ENCODE peak calls at places on chromosomes 3 and 15, in ten cellular contexts. One of them, this sample, is unnamed.

GRCh38 chr3:194773216-194773615 is 87.5 kb downstream of the FAM43A start:
- DNase-seq in gastrocnemius medialis: no peak
- DNase-seq in body of pancreas: no peak
- DNase-seq in transverse colon: peak; percentile 41
- DNase-seq in sigmoid colon: peak; percentile 73
- DNase-seq in upper lobe of left lung: no peak
- DNase-seq in HepG2: no peak
- DNase-seq in Peyer's patch: no peak
- DNase-seq in breast epithelium: no peak
- DNase-seq in spleen: no peak
- DNase-seq in this sample: no peak

GRCh38 chr15:44101944-44102343 is 93.1 kb downstream of the FRMD5 start:
- DNase-seq in breast epithelium: no peak
- DNase-seq in transverse colon: no peak
- DNase-seq in gastrocnemius medialis: no peak
- DNase-seq in spleen: no peak
- DNase-seq in sigmoid colon: no peak
- DNase-seq in Peyer's patch: no peak
- DNase-seq in upper lobe of left lung: no peak
- DNase-seq in body of pancreas: no peak
- DNase-seq in HepG2: peak; percentile 25
- DNase-seq in this sample: no peak

GRCh38 chr3:46407976-46408375 is 917 bp downstream of the CCRL2 start:
- DNase-seq in spleen: no peak
- DNase-seq in sigmoid colon: no peak
- DNase-seq in body of pancreas: no peak
- DNase-seq in breast epithelium: no peak
- DNase-seq in Peyer's patch: no peak
- DNase-seq in gastrocnemius medialis: peak; percentile 78
- DNase-seq in HepG2: no peak
- DNase-seq in upper lobe of left lung: no peak
- DNase-seq in transverse colon: no peak
- DNase-seq in this sample: no peak

GRCh38 chr3:123186695-123187094 is 15.0 kb upstream of the SEC22A start:
- DNase-seq in Peyer's patch: no peak
- DNase-seq in sigmoid colon: no peak
- DNase-seq in gastrocnemius medialis: no peak
- DNase-seq in body of pancreas: no peak
- DNase-seq in upper lobe of left lung: no peak
- DNase-seq in spleen: no peak
- DNase-seq in HepG2: no peak
- DNase-seq in breast epithelium: no peak
- DNase-seq in transverse colon: no peak
- DNase-seq in this sample: no peak

GRCh38 chr3:53630547-53630946 is 136.1 kb downstream of the CACNA1D start:
- DNase-seq in body of pancreas: no peak
- DNase-seq in breast epithelium: no peak
- DNase-seq in transverse colon: no peak
- DNase-seq in spleen: no peak
- DNase-seq in HepG2: peak; percentile 9
- DNase-seq in upper lobe of left lung: no peak
- DNase-seq in Peyer's patch: no peak
- DNase-seq in gastrocnemius medialis: no peak
- DNase-seq in sigmoid colon: no peak
- DNase-seq in this sample: no peak

GRCh38 chr3:86937306-86937791 is 53.6 kb downstream of the VGLL3 start:
- DNase-seq in body of pancreas: peak; percentile 21
- DNase-seq in HepG2: no peak
- DNase-seq in spleen: no peak
- DNase-seq in sigmoid colon: peak; percentile 72
- DNase-seq in upper lobe of left lung: no peak
- DNase-seq in transverse colon: no peak
- DNase-seq in gastrocnemius medialis: peak; percentile 2
- DNase-seq in breast epithelium: peak; percentile 27
- DNase-seq in Peyer's patch: no peak
- DNase-seq in this sample: no peak

GRCh38 chr15:65945616-65946015 is 76.3 kb downstream of the RAB11A start:
- DNase-seq in sigmoid colon: no peak
- DNase-seq in Peyer's patch: no peak
- DNase-seq in breast epithelium: no peak
- DNase-seq in transverse colon: no peak
- DNase-seq in upper lobe of left lung: no peak
- DNase-seq in gastrocnemius medialis: no peak
- DNase-seq in spleen: peak; percentile 19
- DNase-seq in HepG2: no peak
- DNase-seq in body of pancreas: no peak
- DNase-seq in this sample: no peak

GRCh38 chr15:88906130-88906529 is 7.0 kb downstream of the MFGE8 start:
- DNase-seq in body of pancreas: no peak
- DNase-seq in HepG2: no peak
- DNase-seq in sigmoid colon: no peak
- DNase-seq in breast epithelium: no peak
- DNase-seq in upper lobe of left lung: no peak
- DNase-seq in gastrocnemius medialis: no peak
- DNase-seq in transverse colon: no peak
- DNase-seq in Peyer's patch: no peak
- DNase-seq in spleen: no peak
- DNase-seq in this sample: no peak

GRCh38 chr15:66848666-66849392 is 146.8 kb downstream of the SMAD6 start:
- DNase-seq in transverse colon: peak; percentile 6
- DNase-seq in upper lobe of left lung: no peak
- DNase-seq in sigmoid colon: no peak
- DNase-seq in gastrocnemius medialis: no peak
- DNase-seq in spleen: no peak
- DNase-seq in Peyer's patch: peak; percentile 34
- DNase-seq in breast epithelium: no peak
- DNase-seq in body of pancreas: no peak
- DNase-seq in HepG2: no peak
- DNase-seq in this sample: no peak

GRCh38 chr3:187714404-187714979 is 12.1 kb upstream of the RTP2 start:
- DNase-seq in spleen: no peak
- DNase-seq in gastrocnemius medialis: peak; percentile 60
- DNase-seq in breast epithelium: peak; percentile 63
- DNase-seq in Peyer's patch: peak; percentile 91
- DNase-seq in sigmoid colon: peak; percentile 80
- DNase-seq in upper lobe of left lung: no peak
- DNase-seq in HepG2: peak; percentile 74
- DNase-seq in body of pancreas: peak; percentile 80
- DNase-seq in transverse colon: peak; percentile 78
- DNase-seq in this sample: no peak

GRCh38 chr3:46297658-46298423 is 55.6 kb downstream of the CCR3 start:
- DNase-seq in transverse colon: peak; percentile 49
- DNase-seq in HepG2: no peak
- DNase-seq in breast epithelium: no peak
- DNase-seq in body of pancreas: no peak
- DNase-seq in spleen: no peak
- DNase-seq in upper lobe of left lung: no peak
- DNase-seq in sigmoid colon: no peak
- DNase-seq in Peyer's patch: peak; percentile 53
- DNase-seq in gastrocnemius medialis: no peak
- DNase-seq in this sample: no peak

GRCh38 chr15:82852906-82853635 is 43.6 kb downstream of the WHAMM start:
- DNase-seq in breast epithelium: peak; percentile 12
- DNase-seq in body of pancreas: no peak
- DNase-seq in transverse colon: no peak
- DNase-seq in upper lobe of left lung: no peak
- DNase-seq in Peyer's patch: peak; percentile 44
- DNase-seq in sigmoid colon: no peak
- DNase-seq in HepG2: no peak
- DNase-seq in spleen: no peak
- DNase-seq in gastrocnemius medialis: no peak
- DNase-seq in this sample: no peak

GRCh38 chr15:90991587-90992285 is 2.6 kb downstream of the PRC1 start:
- DNase-seq in body of pancreas: no peak
- DNase-seq in spleen: no peak
- DNase-seq in transverse colon: no peak
- DNase-seq in Peyer's patch: no peak
- DNase-seq in breast epithelium: no peak
- DNase-seq in gastrocnemius medialis: no peak
- DNase-seq in upper lobe of left lung: no peak
- DNase-seq in HepG2: no peak
- DNase-seq in sigmoid colon: no peak
- DNase-seq in this sample: no peak

GRCh38 chr3:177746259-177747021 is 549.2 kb upstream of the TBL1XR1 start:
- DNase-seq in upper lobe of left lung: no peak
- DNase-seq in transverse colon: no peak
- DNase-seq in Peyer's patch: no peak
- DNase-seq in body of pancreas: no peak
- DNase-seq in sigmoid colon: no peak
- DNase-seq in spleen: no peak
- DNase-seq in HepG2: no peak
- DNase-seq in breast epithelium: no peak
- DNase-seq in gastrocnemius medialis: no peak
- DNase-seq in this sample: no peak

GRCh38 chr3:185199671-185200070 is 46.8 kb upstream of the C3orf70 start:
- DNase-seq in spleen: no peak
- DNase-seq in body of pancreas: no peak
- DNase-seq in gastrocnemius medialis: no peak
- DNase-seq in breast epithelium: no peak
- DNase-seq in HepG2: no peak
- DNase-seq in transverse colon: no peak
- DNase-seq in Peyer's patch: no peak
- DNase-seq in sigmoid colon: no peak
- DNase-seq in upper lobe of left lung: no peak
- DNase-seq in this sample: no peak

GRCh38 chr3:195015021-195015420 is 255.9 kb downstream of the XXYLT1 start:
- DNase-seq in upper lobe of left lung: no peak
- DNase-seq in sigmoid colon: peak; percentile 21
- DNase-seq in body of pancreas: no peak
- DNase-seq in transverse colon: no peak
- DNase-seq in breast epithelium: no peak
- DNase-seq in gastrocnemius medialis: no peak
- DNase-seq in spleen: no peak
- DNase-seq in Peyer's patch: peak; percentile 19
- DNase-seq in HepG2: no peak
- DNase-seq in this sample: no peak

DNA sequence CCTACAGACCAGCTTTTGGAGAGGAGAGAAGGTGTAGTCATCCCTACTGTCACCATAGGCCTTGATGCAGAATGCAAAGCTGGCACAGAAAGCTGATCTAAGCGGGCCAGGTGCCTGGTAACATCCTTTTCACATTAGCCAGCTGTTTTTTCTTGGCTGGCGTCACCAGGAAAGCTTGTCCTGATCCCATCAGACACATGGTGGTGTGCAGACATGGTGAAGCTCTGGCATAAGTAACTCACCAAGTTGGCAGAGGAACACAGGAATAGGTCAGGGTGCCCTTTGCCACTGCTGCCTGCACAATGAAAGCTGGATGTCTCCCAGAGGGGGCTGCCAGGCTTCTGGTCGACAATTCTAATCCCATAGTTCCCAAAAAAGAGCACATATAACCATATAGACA is 97.3 kb upstream of the MB21D2 start:
- DNase-seq in HepG2: no peak
- DNase-seq in Peyer's patch: no peak
- DNase-seq in transverse colon: no peak
- DNase-seq in body of pancreas: no peak
- DNase-seq in sigmoid colon: no peak
- DNase-seq in spleen: no peak
- DNase-seq in breast epithelium: no peak
- DNase-seq in upper lobe of left lung: no peak
- DNase-seq in gastrocnemius medialis: no peak
- DNase-seq in this sample: no peak
- TF ChIP-seq POLR2A in HepG2: no peak
- TF ChIP-seq POLR2A in Peyer's patch: no peak
- TF ChIP-seq POLR2A in transverse colon: no peak
- TF ChIP-seq POLR2A in body of pancreas: no peak
- TF ChIP-seq POLR2A in sigmoid colon: no peak
- TF ChIP-seq POLR2A in spleen: no peak
- TF ChIP-seq POLR2A in breast epithelium: no peak
- TF ChIP-seq POLR2A in upper lobe of left lung: no peak
- TF ChIP-seq POLR2A in gastrocnemius medialis: no peak
- TF ChIP-seq POLR2A in this sample: no peak

GRCh38 chr15:94023520-94023919 is 207.8 kb upstream of the MCTP2 start:
- DNase-seq in breast epithelium: no peak
- DNase-seq in HepG2: no peak
- DNase-seq in gastrocnemius medialis: no peak
- DNase-seq in sigmoid colon: no peak
- DNase-seq in body of pancreas: no peak
- DNase-seq in Peyer's patch: no peak
- DNase-seq in upper lobe of left lung: peak; percentile 22
- DNase-seq in transverse colon: no peak
- DNase-seq in spleen: no peak
- DNase-seq in this sample: no peak
- H3K27me3 ChIP-seq in breast epithelium: no peaks in the 10 kb centered on the region
- H3K27me3 ChIP-seq in HepG2: peaks cover 8% of the 10 kb centered on the region
- H3K27me3 ChIP-seq in gastrocnemius medialis: no peaks in the 10 kb centered on the region
- H3K27me3 ChIP-seq in sigmoid colon: no peaks in the 10 kb centered on the region
- H3K27me3 ChIP-seq in body of pancreas: no peaks in the 10 kb centered on the region
- H3K27me3 ChIP-seq in Peyer's patch: no peaks in the 10 kb centered on the region
- H3K27me3 ChIP-seq in upper lobe of left lung: no peaks in the 10 kb centered on the region
- H3K27me3 ChIP-seq in transverse colon: no peaks in the 10 kb centered on the region
- H3K27me3 ChIP-seq in spleen: no peaks in the 10 kb centered on the region
- H3K27me3 ChIP-seq in this sample: no peaks in the 10 kb centered on the region

GRCh38 chr3:256501-256900 is 59.9 kb downstream of the CHL1 start:
- DNase-seq in body of pancreas: no peak
- DNase-seq in spleen: no peak
- DNase-seq in breast epithelium: no peak
- DNase-seq in gastrocnemius medialis: no peak
- DNase-seq in Peyer's patch: no peak
- DNase-seq in sigmoid colon: no peak
- DNase-seq in upper lobe of left lung: no peak
- DNase-seq in HepG2: no peak
- DNase-seq in transverse colon: no peak
- DNase-seq in this sample: no peak

GRCh38 chr3:257826-258225 is 61.3 kb downstream of the CHL1 start:
- DNase-seq in upper lobe of left lung: no peak
- DNase-seq in gastrocnemius medialis: no peak
- DNase-seq in sigmoid colon: no peak
- DNase-seq in transverse colon: no peak
- DNase-seq in Peyer's patch: no peak
- DNase-seq in spleen: no peak
- DNase-seq in breast epithelium: no peak
- DNase-seq in HepG2: no peak
- DNase-seq in body of pancreas: no peak
- DNase-seq in this sample: no peak

GRCh38 chr3:264394-265156 is 68.0 kb downstream of the CHL1 start:
- DNase-seq in spleen: no peak
- DNase-seq in sigmoid colon: no peak
- DNase-seq in breast epithelium: no peak
- DNase-seq in gastrocnemius medialis: no peak
- DNase-seq in transverse colon: no peak
- DNase-seq in Peyer's patch: no peak
- DNase-seq in body of pancreas: no peak
- DNase-seq in upper lobe of left lung: no peak
- DNase-seq in HepG2: peak; percentile 99
- DNase-seq in this sample: no peak

GRCh38 chr3:260911-261310 is 64.3 kb downstream of the CHL1 start:
- DNase-seq in breast epithelium: no peak
- DNase-seq in Peyer's patch: no peak
- DNase-seq in HepG2: no peak
- DNase-seq in gastrocnemius medialis: no peak
- DNase-seq in transverse colon: no peak
- DNase-seq in body of pancreas: no peak
- DNase-seq in spleen: no peak
- DNase-seq in upper lobe of left lung: no peak
- DNase-seq in sigmoid colon: no peak
- DNase-seq in this sample: no peak
- H3K9me3 ChIP-seq in breast epithelium: no peaks in the 10 kb centered on the region
- H3K9me3 ChIP-seq in Peyer's patch: no peaks in the 10 kb centered on the region
- H3K9me3 ChIP-seq in HepG2: no peaks in the 10 kb centered on the region
- H3K9me3 ChIP-seq in gastrocnemius medialis: no peaks in the 10 kb centered on the region
- H3K9me3 ChIP-seq in transverse colon: no peaks in the 10 kb centered on the region
- H3K9me3 ChIP-seq in body of pancreas: no peaks in the 10 kb centered on the region
- H3K9me3 ChIP-seq in spleen: no peaks in the 10 kb centered on the region
- H3K9me3 ChIP-seq in upper lobe of left lung: no peaks in the 10 kb centered on the region
- H3K9me3 ChIP-seq in sigmoid colon: no peaks in the 10 kb centered on the region
- H3K9me3 ChIP-seq in this sample: no peaks in the 10 kb centered on the region

GRCh38 chr3:33792167-33792892 is 6.1 kb upstream of the PDCD6IP start:
- DNase-seq in sigmoid colon: no peak
- DNase-seq in gastrocnemius medialis: no peak
- DNase-seq in spleen: no peak
- DNase-seq in upper lobe of left lung: no peak
- DNase-seq in HepG2: no peak
- DNase-seq in transverse colon: no peak
- DNase-seq in Peyer's patch: no peak
- DNase-seq in body of pancreas: no peak
- DNase-seq in breast epithelium: no peak
- DNase-seq in this sample: no peak
- TF ChIP-seq POLR2A in sigmoid colon: no peak
- TF ChIP-seq POLR2A in gastrocnemius medialis: no peak
- TF ChIP-seq POLR2A in spleen: no peak
- TF ChIP-seq POLR2A in upper lobe of left lung: no peak
- TF ChIP-seq POLR2A in HepG2: no peak
- TF ChIP-seq POLR2A in transverse colon: no peak
- TF ChIP-seq POLR2A in Peyer's patch: no peak
- TF ChIP-seq POLR2A in body of pancreas: no peak
- TF ChIP-seq POLR2A in breast epithelium: no peak
- TF ChIP-seq POLR2A in this sample: no peak